ENCODE peak calls at places on chromosomes 11 and 22, in six cellular contexts. One of them, this sample, is unnamed.

GRCh38 chr11:116651098-116651756 is 121.6 kb downstream of the BUD13 start:
- DNase-seq in AG09319: no peak
- DNase-seq in ecto neural progenitor cell: peak
- DNase-seq in mucosa of descending colon: no peak
- DNase-seq in lower leg skin: no peak
- DNase-seq in memory B cell: no peak
- DNase-seq in this sample: no peak

GRCh38 chr11:59102259-59102765 is 4.7 kb upstream of the FAM111B start:
- DNase-seq in AG09319: no peak
- DNase-seq in ecto neural progenitor cell: peak
- DNase-seq in memory B cell: peak
- DNase-seq in mucosa of descending colon: peak
- DNase-seq in lower leg skin: peak
- DNase-seq in this sample: no peak

GRCh38 chr11:101127348-101127698 is 2.3 kb downstream of the PGR start:
- DNase-seq in lower leg skin: no peak
- DNase-seq in ecto neural progenitor cell: no peak
- DNase-seq in memory B cell: peak
- DNase-seq in AG09319: no peak
- DNase-seq in mucosa of descending colon: no peak
- DNase-seq in this sample: no peak

GRCh38 chr11:46846510-46846830 is 390 bp upstream of the CKAP5 start:
- DNase-seq in mucosa of descending colon: no peak
- DNase-seq in lower leg skin: no peak
- DNase-seq in ecto neural progenitor cell: no peak
- DNase-seq in memory B cell: no peak
- DNase-seq in AG09319: no peak
- DNase-seq in this sample: no peak

GRCh38 chr22:17108256-17109112 is 12.7 kb downstream of the TMEM121B start:
- DNase-seq in ecto neural progenitor cell: no peak
- DNase-seq in mucosa of descending colon: no peak
- DNase-seq in memory B cell: no peak
- DNase-seq in AG09319: no peak
- DNase-seq in lower leg skin: no peak
- DNase-seq in this sample: no peak

GRCh38 chr11:67463680-67464410 is 5.2 kb downstream of the TMEM134 start:
- DNase-seq in mucosa of descending colon: peak
- DNase-seq in lower leg skin: peak
- DNase-seq in memory B cell: no peak
- DNase-seq in ecto neural progenitor cell: no peak
- DNase-seq in AG09319: no peak
- DNase-seq in this sample: no peak

GRCh38 chr22:20498913-20499312 is 3.3 kb upstream of the KLHL22 start:
- DNase-seq in AG09319: no peak
- DNase-seq in lower leg skin: no peak
- DNase-seq in memory B cell: no peak
- DNase-seq in ecto neural progenitor cell: no peak
- DNase-seq in mucosa of descending colon: no peak
- DNase-seq in this sample: no peak

GRCh38 chr22:21013742-21014201 is 1.2 kb upstream of the P2RX6 start:
- DNase-seq in mucosa of descending colon: no peak
- DNase-seq in AG09319: no peak
- DNase-seq in lower leg skin: no peak
- DNase-seq in memory B cell: no peak
- DNase-seq in ecto neural progenitor cell: no peak
- DNase-seq in this sample: no peak

GRCh38 chr22:48639896-48640732 is 1187.6 kb downstream of the BRD1 start:
- DNase-seq in ecto neural progenitor cell: no peak
- DNase-seq in memory B cell: no peak
- DNase-seq in AG09319: no peak
- DNase-seq in lower leg skin: no peak
- DNase-seq in mucosa of descending colon: no peak
- DNase-seq in this sample: no peak